ENCODE peak calls at places on chromosomes 5 and 9, in eight cellular contexts. One of them, this sample, is unnamed.

GRCh38 chr9:94639996-94640376 is 668 bp upstream of the FBP1 start:
- DNase-seq in left ventricle myocardium inferior: no peak
- DNase-seq in adrenal gland: no peak
- DNase-seq in endodermal cell: peak; percentile 89
- DNase-seq in cardiac fibroblast: no peak
- DNase-seq in right atrium auricular region: no peak
- DNase-seq in CD8-positive, alpha-beta T cell: no peak
- DNase-seq in spleen: no peak
- DNase-seq in this sample: no peak

GRCh38 chr9:114434878-114435311 is 47.1 kb upstream of the AKNA start:
- DNase-seq in left ventricle myocardium inferior: no peak
- DNase-seq in adrenal gland: peak; percentile 42
- DNase-seq in endodermal cell: peak; percentile 79
- DNase-seq in cardiac fibroblast: peak; percentile 56
- DNase-seq in right atrium auricular region: no peak
- DNase-seq in CD8-positive, alpha-beta T cell: no peak
- DNase-seq in spleen: no peak
- DNase-seq in this sample: peak; percentile 17

GRCh38 chr5:171757853-171758535 is 27.6 kb upstream of the SMIM23 start:
- DNase-seq in left ventricle myocardium inferior: no peak
- DNase-seq in adrenal gland: no peak
- DNase-seq in endodermal cell: no peak
- DNase-seq in cardiac fibroblast: peak; percentile 94
- DNase-seq in right atrium auricular region: peak; percentile 7
- DNase-seq in CD8-positive, alpha-beta T cell: no peak
- DNase-seq in spleen: no peak
- DNase-seq in this sample: peak; percentile 88

GRCh38 chr9:72773570-72773969 is 179.3 kb downstream of the ALDH1A1 start:
- DNase-seq in left ventricle myocardium inferior: no peak
- DNase-seq in adrenal gland: no peak
- DNase-seq in endodermal cell: no peak
- DNase-seq in cardiac fibroblast: no peak
- DNase-seq in right atrium auricular region: no peak
- DNase-seq in CD8-positive, alpha-beta T cell: no peak
- DNase-seq in spleen: no peak
- DNase-seq in this sample: no peak

GRCh38 chr9:95004452-95005275 is 278.2 kb downstream of the AOPEP start:
- DNase-seq in left ventricle myocardium inferior: peak; percentile 68
- DNase-seq in adrenal gland: peak; percentile 75
- DNase-seq in endodermal cell: peak; percentile 76
- DNase-seq in cardiac fibroblast: no peak
- DNase-seq in right atrium auricular region: no peak
- DNase-seq in CD8-positive, alpha-beta T cell: peak; percentile 0
- DNase-seq in spleen: peak; percentile 80
- DNase-seq in this sample: no peak

GRCh38 chr9:134469041-134469875 is 143.0 kb downstream of the RXRA start:
- DNase-seq in left ventricle myocardium inferior: peak; percentile 57
- DNase-seq in adrenal gland: no peak
- DNase-seq in endodermal cell: no peak
- DNase-seq in cardiac fibroblast: peak; percentile 15
- DNase-seq in right atrium auricular region: peak; percentile 75
- DNase-seq in CD8-positive, alpha-beta T cell: no peak
- DNase-seq in spleen: no peak
- DNase-seq in this sample: no peak

GRCh38 chr9:134693641-134694367 is 52.2 kb downstream of the COL5A1 start:
- DNase-seq in left ventricle myocardium inferior: peak; percentile 13
- DNase-seq in adrenal gland: no peak
- DNase-seq in endodermal cell: no peak
- DNase-seq in cardiac fibroblast: no peak
- DNase-seq in right atrium auricular region: no peak
- DNase-seq in CD8-positive, alpha-beta T cell: no peak
- DNase-seq in spleen: peak; percentile 62
- DNase-seq in this sample: no peak

GRCh38 chr9:70411930-70412677 is 2.4 kb downstream of the KLF9 start:
- DNase-seq in left ventricle myocardium inferior: peak; percentile 77
- DNase-seq in adrenal gland: peak; percentile 81
- DNase-seq in endodermal cell: peak; percentile 79
- DNase-seq in cardiac fibroblast: peak; percentile 97
- DNase-seq in right atrium auricular region: peak; percentile 83
- DNase-seq in CD8-positive, alpha-beta T cell: peak; percentile 52
- DNase-seq in spleen: peak; percentile 92
- DNase-seq in this sample: peak; percentile 75

GRCh38 chr9:114538241-114538640 is 33.0 kb upstream of the WHRN start:
- DNase-seq in left ventricle myocardium inferior: no peak
- DNase-seq in adrenal gland: no peak
- DNase-seq in endodermal cell: peak; percentile 86
- DNase-seq in cardiac fibroblast: no peak
- DNase-seq in right atrium auricular region: no peak
- DNase-seq in CD8-positive, alpha-beta T cell: peak; percentile 1
- DNase-seq in spleen: peak; percentile 78
- DNase-seq in this sample: no peak

GRCh38 chr9:93232388-93232965 is 48.5 kb downstream of the WNK2 start:
- DNase-seq in left ventricle myocardium inferior: no peak
- DNase-seq in adrenal gland: no peak
- DNase-seq in endodermal cell: no peak
- DNase-seq in cardiac fibroblast: no peak
- DNase-seq in right atrium auricular region: no peak
- DNase-seq in CD8-positive, alpha-beta T cell: no peak
- DNase-seq in spleen: no peak
- DNase-seq in this sample: no peak

GRCh38 chr5:10286552-10287227 is 21.0 kb downstream of the CMBL start:
- DNase-seq in left ventricle myocardium inferior: peak; percentile 27
- DNase-seq in adrenal gland: no peak
- DNase-seq in endodermal cell: no peak
- DNase-seq in cardiac fibroblast: no peak
- DNase-seq in right atrium auricular region: no peak
- DNase-seq in CD8-positive, alpha-beta T cell: no peak
- DNase-seq in spleen: no peak
- DNase-seq in this sample: no peak

GRCh38 chr9:10274983-10275382 is 337.8 kb downstream of the PTPRD start:
- DNase-seq in left ventricle myocardium inferior: no peak
- DNase-seq in adrenal gland: no peak
- DNase-seq in endodermal cell: no peak
- DNase-seq in cardiac fibroblast: no peak
- DNase-seq in right atrium auricular region: no peak
- DNase-seq in CD8-positive, alpha-beta T cell: no peak
- DNase-seq in spleen: no peak
- DNase-seq in this sample: no peak

GRCh38 chr9:89802809-89803355 is 198.1 kb downstream of the GADD45G start:
- DNase-seq in left ventricle myocardium inferior: peak; percentile 84
- DNase-seq in adrenal gland: no peak
- DNase-seq in endodermal cell: peak; percentile 35
- DNase-seq in cardiac fibroblast: no peak
- DNase-seq in right atrium auricular region: no peak
- DNase-seq in CD8-positive, alpha-beta T cell: no peak
- DNase-seq in spleen: no peak
- DNase-seq in this sample: peak; percentile 7

GRCh38 chr5:98631311-98632054 is 142.0 kb upstream of the RGMB start:
- DNase-seq in left ventricle myocardium inferior: no peak
- DNase-seq in adrenal gland: no peak
- DNase-seq in endodermal cell: no peak
- DNase-seq in cardiac fibroblast: peak; percentile 65
- DNase-seq in right atrium auricular region: no peak
- DNase-seq in CD8-positive, alpha-beta T cell: no peak
- DNase-seq in spleen: no peak
- DNase-seq in this sample: peak; percentile 71

GRCh38 chr5:95826949-95827595 is 4.5 kb upstream of the GLRX start:
- DNase-seq in left ventricle myocardium inferior: no peak
- DNase-seq in adrenal gland: no peak
- DNase-seq in endodermal cell: no peak
- DNase-seq in cardiac fibroblast: no peak
- DNase-seq in right atrium auricular region: no peak
- DNase-seq in CD8-positive, alpha-beta T cell: no peak
- DNase-seq in spleen: no peak
- DNase-seq in this sample: no peak

GRCh38 chr5:131821221-131821620 is 24.4 kb upstream of the FNIP1 start:
- DNase-seq in left ventricle myocardium inferior: no peak
- DNase-seq in adrenal gland: no peak
- DNase-seq in endodermal cell: no peak
- DNase-seq in cardiac fibroblast: peak; percentile 52
- DNase-seq in right atrium auricular region: no peak
- DNase-seq in CD8-positive, alpha-beta T cell: no peak
- DNase-seq in spleen: no peak
- DNase-seq in this sample: peak; percentile 35

GRCh38 chr5:57446966-57447365 is 35.6 kb downstream of the ACTBL2 start:
- DNase-seq in left ventricle myocardium inferior: no peak
- DNase-seq in adrenal gland: no peak
- DNase-seq in endodermal cell: no peak
- DNase-seq in cardiac fibroblast: no peak
- DNase-seq in right atrium auricular region: no peak
- DNase-seq in CD8-positive, alpha-beta T cell: no peak
- DNase-seq in spleen: no peak
- DNase-seq in this sample: no peak

GRCh38 chr5:149823350-149823749 is 93.2 kb downstream of the PPARGC1B start:
- DNase-seq in left ventricle myocardium inferior: no peak
- DNase-seq in adrenal gland: no peak
- DNase-seq in endodermal cell: no peak
- DNase-seq in cardiac fibroblast: no peak
- DNase-seq in right atrium auricular region: no peak
- DNase-seq in CD8-positive, alpha-beta T cell: no peak
- DNase-seq in spleen: peak; percentile 38
- DNase-seq in this sample: no peak

GRCh38 chr9:34985311-34985899 is 4.1 kb upstream of the DNAJB5 start:
- DNase-seq in left ventricle myocardium inferior: peak; percentile 43
- DNase-seq in adrenal gland: peak; percentile 76
- DNase-seq in endodermal cell: peak; percentile 94
- DNase-seq in cardiac fibroblast: peak; percentile 80
- DNase-seq in right atrium auricular region: no peak
- DNase-seq in CD8-positive, alpha-beta T cell: peak; percentile 49
- DNase-seq in spleen: peak; percentile 80
- DNase-seq in this sample: no peak

GRCh38 chr9:124779368-124780059 is 2.6 kb downstream of the OLFML2A start:
- DNase-seq in left ventricle myocardium inferior: no peak
- DNase-seq in adrenal gland: no peak
- DNase-seq in endodermal cell: peak; percentile 94
- DNase-seq in cardiac fibroblast: peak; percentile 90
- DNase-seq in right atrium auricular region: peak; percentile 58
- DNase-seq in CD8-positive, alpha-beta T cell: no peak
- DNase-seq in spleen: peak; percentile 41
- DNase-seq in this sample: peak; percentile 93

GRCh38 chr9:124776613-124776951 is 351 bp upstream of the OLFML2A start:
- DNase-seq in left ventricle myocardium inferior: no peak
- DNase-seq in adrenal gland: no peak
- DNase-seq in endodermal cell: no peak
- DNase-seq in cardiac fibroblast: no peak
- DNase-seq in right atrium auricular region: no peak
- DNase-seq in CD8-positive, alpha-beta T cell: no peak
- DNase-seq in spleen: no peak
- DNase-seq in this sample: no peak

GRCh38 chr9:124778575-124779367 is 1.8 kb downstream of the OLFML2A start:
- DNase-seq in left ventricle myocardium inferior: no peak
- DNase-seq in adrenal gland: no peak
- DNase-seq in endodermal cell: peak; percentile 47
- DNase-seq in cardiac fibroblast: no peak
- DNase-seq in right atrium auricular region: peak; percentile 44
- DNase-seq in CD8-positive, alpha-beta T cell: no peak
- DNase-seq in spleen: peak; percentile 24
- DNase-seq in this sample: no peak

GRCh38 chr9:124774131-124774978 is 2.6 kb upstream of the OLFML2A start:
- DNase-seq in left ventricle myocardium inferior: peak; percentile 87
- DNase-seq in adrenal gland: peak; percentile 88
- DNase-seq in endodermal cell: peak; percentile 97
- DNase-seq in cardiac fibroblast: peak; percentile 84
- DNase-seq in right atrium auricular region: peak; percentile 90
- DNase-seq in CD8-positive, alpha-beta T cell: peak; percentile 71
- DNase-seq in spleen: peak; percentile 93
- DNase-seq in this sample: peak; percentile 73

GRCh38 chr9:124776952-124777645 is at the start of gene OLFML2A:
- DNase-seq in left ventricle myocardium inferior: no peak
- DNase-seq in adrenal gland: peak; percentile 25
- DNase-seq in endodermal cell: peak; percentile 87
- DNase-seq in cardiac fibroblast: no peak
- DNase-seq in right atrium auricular region: no peak
- DNase-seq in CD8-positive, alpha-beta T cell: no peak
- DNase-seq in spleen: peak; percentile 84
- DNase-seq in this sample: no peak
- H3K4me3 ChIP-seq in left ventricle myocardium inferior: peak within 1 kb of the TSS; percentile 70
- H3K4me3 ChIP-seq in adrenal gland: peak within 1 kb of the TSS; percentile 58
- H3K4me3 ChIP-seq in endodermal cell: peak within 1 kb of the TSS; percentile 76
- H3K4me3 ChIP-seq in cardiac fibroblast: peak within 1 kb of the TSS; percentile 39
- H3K4me3 ChIP-seq in right atrium auricular region: peak within 1 kb of the TSS; percentile 51
- H3K4me3 ChIP-seq in CD8-positive, alpha-beta T cell: no peak within 1 kb of the TSS
- H3K4me3 ChIP-seq in spleen: peak within 1 kb of the TSS; percentile 53
- H3K4me3 ChIP-seq in this sample: peak within 1 kb of the TSS; percentile 47

GRCh38 chr5:160266044-160266718 is 36.9 kb downstream of the FABP6 start:
- DNase-seq in left ventricle myocardium inferior: no peak
- DNase-seq in adrenal gland: no peak
- DNase-seq in endodermal cell: peak; percentile 63
- DNase-seq in cardiac fibroblast: no peak
- DNase-seq in right atrium auricular region: no peak
- DNase-seq in CD8-positive, alpha-beta T cell: no peak
- DNase-seq in spleen: peak; percentile 50
- DNase-seq in this sample: no peak
- H3K4me3 ChIP-seq in left ventricle myocardium inferior: no peak overlapping the region
- H3K4me3 ChIP-seq in adrenal gland: no peak overlapping the region
- H3K4me3 ChIP-seq in endodermal cell: no peak overlapping the region
- H3K4me3 ChIP-seq in cardiac fibroblast: no peak overlapping the region
- H3K4me3 ChIP-seq in right atrium auricular region: no peak overlapping the region
- H3K4me3 ChIP-seq in CD8-positive, alpha-beta T cell: no peak overlapping the region
- H3K4me3 ChIP-seq in spleen: no peak overlapping the region
- H3K4me3 ChIP-seq in this sample: no peak overlapping the region

DNA sequence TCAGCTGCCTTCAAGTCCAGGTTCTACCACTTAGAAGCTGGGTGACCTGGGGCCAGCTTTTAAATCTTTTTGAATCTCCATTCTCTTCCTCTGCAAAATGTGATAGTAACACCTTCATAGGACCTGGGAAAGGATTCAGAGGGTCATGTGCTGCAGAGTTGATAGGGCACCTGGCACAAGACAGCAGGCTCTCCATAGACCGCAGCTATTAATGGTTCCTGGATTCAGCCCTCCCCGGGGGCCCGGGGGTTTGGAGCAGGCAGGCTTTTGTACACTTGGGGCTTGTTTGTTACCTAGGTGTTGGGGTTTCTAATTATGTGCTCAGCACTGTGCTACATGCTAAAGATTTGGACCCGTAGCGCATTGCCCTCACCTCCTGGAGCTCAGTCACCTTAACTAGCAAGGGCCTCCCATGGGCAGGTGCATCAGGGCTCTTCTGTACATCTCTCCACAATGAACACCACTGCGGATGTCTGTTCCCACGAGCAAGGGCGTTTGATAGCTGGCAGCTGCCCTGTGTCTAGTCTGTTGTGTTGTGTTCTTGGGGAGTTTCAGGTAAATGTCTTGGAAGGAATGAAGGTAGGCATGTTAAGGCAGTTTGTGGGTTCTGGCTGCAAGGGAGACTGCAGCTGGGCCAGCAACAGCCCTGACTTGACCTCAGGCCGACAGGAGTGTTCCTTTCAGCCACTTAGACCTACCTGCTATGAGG is 12.1 kb downstream of the PRRC2B start:
- DNase-seq in left ventricle myocardium inferior: peak; percentile 37
- DNase-seq in adrenal gland: no peak
- DNase-seq in endodermal cell: no peak
- DNase-seq in cardiac fibroblast: no peak
- DNase-seq in right atrium auricular region: no peak
- DNase-seq in CD8-positive, alpha-beta T cell: no peak
- DNase-seq in spleen: no peak
- DNase-seq in this sample: no peak
- H3K4me3 ChIP-seq in left ventricle myocardium inferior: peak overlapping the region; percentile 46
- H3K4me3 ChIP-seq in adrenal gland: no peak overlapping the region
- H3K4me3 ChIP-seq in endodermal cell: peak overlapping the region; percentile 57
- H3K4me3 ChIP-seq in cardiac fibroblast: no peak overlapping the region
- H3K4me3 ChIP-seq in right atrium auricular region: no peak overlapping the region
- H3K4me3 ChIP-seq in CD8-positive, alpha-beta T cell: peak overlapping the region; percentile 47
- H3K4me3 ChIP-seq in spleen: no peak overlapping the region
- H3K4me3 ChIP-seq in this sample: no peak overlapping the region

GRCh38 chr9:38319496-38320173 is 72.9 kb upstream of the ALDH1B1 start:
- DNase-seq in left ventricle myocardium inferior: no peak
- DNase-seq in adrenal gland: no peak
- DNase-seq in endodermal cell: no peak
- DNase-seq in cardiac fibroblast: no peak
- DNase-seq in right atrium auricular region: no peak
- DNase-seq in CD8-positive, alpha-beta T cell: no peak
- DNase-seq in spleen: no peak
- DNase-seq in this sample: no peak
- H3K4me3 ChIP-seq in left ventricle myocardium inferior: peak overlapping the region; percentile 35
- H3K4me3 ChIP-seq in adrenal gland: peak overlapping the region; percentile 23
- H3K4me3 ChIP-seq in endodermal cell: no peak overlapping the region
- H3K4me3 ChIP-seq in cardiac fibroblast: no peak overlapping the region
- H3K4me3 ChIP-seq in right atrium auricular region: no peak overlapping the region
- H3K4me3 ChIP-seq in CD8-positive, alpha-beta T cell: no peak overlapping the region
- H3K4me3 ChIP-seq in spleen: no peak overlapping the region
- H3K4me3 ChIP-seq in this sample: no peak overlapping the region